ENCODE peak calls at places on chromosomes 11 and 22, in seven cellular contexts. R, D, C, W, S, I and G are unnamed samples.

GRCh38 chr22:30459206-30460052 is 12.4 kb downstream of the SEC14L3 start:
- DNase-seq in R (no peak), D (no peak), C (no peak), W (no peak), S (no peak), I (no peak), G (no peak)

GRCh38 chr11:1287928-1288327 is 21.5 kb downstream of the TOLLIP start:
- DNase-seq in R (no peak), D (no peak), C (no peak), W (no peak), S (peak; percentile 57), I (no peak), G (no peak)

GRCh38 chr11:133982151-133982550 is 25.4 kb upstream of the IGSF9B start:
- DNase-seq in R (no peak), D (no peak), C (no peak), W (no peak), S (no peak), I (no peak), G (no peak)

GRCh38 chr11:35144103-35144741 is 5.3 kb downstream of the CD44 start:
- DNase-seq in R (no peak), D (peak; percentile 32), C (peak; percentile 69), W (no peak), S (peak; percentile 89), I (no peak), G (no peak)

GRCh38 chr11:111059726-111060125 is 185.8 kb upstream of the POU2AF2 start:
- DNase-seq in R (no peak), D (no peak), C (no peak), W (no peak), S (no peak), I (no peak), G (no peak)

GRCh38 chr22:49942565-49943404 is 17.8 kb upstream of the PIM3 start:
- DNase-seq in R (no peak), D (no peak), C (no peak), W (no peak), S (no peak), I (no peak), G (no peak)

GRCh38 chr11:93904711-93905110 is 54.3 kb upstream of the VSTM5 start:
- DNase-seq in R (no peak), D (no peak), C (no peak), W (no peak), S (no peak), I (no peak), G (no peak)

GRCh38 chr11:37504925-37505324 is 906.9 kb upstream of the RAG2 start:
- DNase-seq in R (no peak), D (no peak), C (no peak), W (no peak), S (no peak), I (no peak), G (no peak)

GRCh38 chr11:1448166-1448825 is 38.3 kb downstream of the MOB2 start:
- DNase-seq in R (no peak), D (no peak), C (no peak), W (no peak), S (no peak), I (no peak), G (no peak)

GRCh38 chr22:20109411-20110358 is 6.2 kb upstream of the RANBP1 start:
- DNase-seq in R (no peak), D (no peak), C (no peak), W (no peak), S (peak; percentile 70), I (no peak), G (no peak)

GRCh38 chr11:121328213-121328966 is 35.8 kb downstream of the SC5D start:
- DNase-seq in R (no peak), D (no peak), C (no peak), W (no peak), S (no peak), I (no peak), G (no peak)

GRCh38 chr11:78079232-78080083 is at the start of gene NDUFC2:
- DNase-seq in R (peak; percentile 57), D (peak; percentile 83), C (peak; percentile 78), W (peak; percentile 79), S (peak; percentile 94), I (peak; percentile 88), G (no peak)
- TF ChIP-seq POLR2A in R (peak; percentile 78), D (no peak), C (no peak), W (peak; percentile 91), S (no peak), I (peak; percentile 44), G (peak; percentile 40)

GRCh38 chr22:35409783-35410662 is 10.1 kb downstream of the MCM5 start:
- DNase-seq in R (no peak), D (no peak), C (no peak), W (no peak), S (peak; percentile 92), I (no peak), G (no peak)
- TF ChIP-seq POLR2AphosphoS5 in R (no peak), D (no peak), C (no peak), W (no peak), S (peak; percentile 74), I (no peak), G (no peak)

DNA sequence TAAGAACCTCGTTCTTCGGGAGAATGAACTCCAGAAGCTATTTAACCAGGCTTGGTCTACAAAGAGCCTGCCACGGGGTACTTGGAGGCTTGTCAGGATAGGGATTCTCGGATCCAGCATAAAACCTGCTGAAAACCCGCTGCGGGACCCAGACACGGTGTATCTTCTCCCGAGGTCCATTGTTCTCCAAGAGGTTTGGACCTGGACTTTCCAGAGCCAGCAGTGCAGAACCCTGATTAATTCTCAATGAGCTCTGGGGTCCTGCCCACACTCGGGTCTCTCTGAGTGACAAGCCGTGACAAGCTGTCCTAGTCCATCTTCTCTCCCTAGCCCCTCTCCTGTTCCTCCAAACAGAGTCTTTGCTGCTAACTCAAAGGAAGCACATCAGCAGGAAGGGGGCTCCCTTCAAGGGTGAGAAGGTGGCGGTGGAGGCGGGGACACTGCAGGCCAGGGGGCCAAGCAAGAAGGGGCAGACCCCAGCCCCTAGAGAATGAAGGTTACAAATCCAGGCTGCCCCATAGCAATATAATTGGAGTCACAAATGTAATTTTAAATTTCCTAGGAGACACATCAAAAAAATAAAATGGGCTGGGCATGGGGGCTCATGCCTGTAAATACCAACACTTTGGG is 12.2 kb downstream of the SHANK2 start:
- DNase-seq in R (no peak), D (no peak), C (peak; percentile 27), W (no peak), S (peak; percentile 21), I (peak; percentile 50), G (peak; percentile 47)
- H3K27me3 ChIP-seq in R (no peaks in the 10 kb centered on the region), D (no peaks in the 10 kb centered on the region), C (peaks cover 22% of the 10 kb centered on the region), W (peaks cover 6% of the 10 kb centered on the region), S (peaks cover 81% of the 10 kb centered on the region), I (no peaks in the 10 kb centered on the region), G (peaks cover 4% of the 10 kb centered on the region)

GRCh38 chr11:117327567-117328413 is at the start of gene CEP164:
- DNase-seq in R (peak; percentile 91), D (peak; percentile 95), C (peak; percentile 98), W (peak; percentile 96), S (peak; percentile 98), I (peak; percentile 98), G (peak; percentile 97)
- TF ChIP-seq POLR2A in R (no peak), D (peak; percentile 31), C (no peak), W (peak; percentile 79), S (peak; percentile 17), I (peak; percentile 48), G (peak; percentile 24)